ENCODE peak calls at places on chromosomes 13 and 19, in six cellular contexts. G is kidney epithelial cell; Z is HepG2; J is lower leg skin; F is activated CD4-positive, alpha-beta T cell treated with anti-CD3 and anti-CD28 coated beads, Interleukin-2, amount 50 U/mL, for 1 hour; Q is smooth muscle cell of the brain vasculature. A is an unnamed sample.

GRCh38 chr19:18613589-18614234 is 1.0 kb downstream of the TMEM59L start:
- DNase-seq in Z (no peak), G (no peak), Q (no peak), J (no peak), F (no peak), A (no peak)

GRCh38 chr13:97136418-97136817 is 85.7 kb upstream of the MBNL2 start:
- DNase-seq in Q (no peak), G (no peak), Z (no peak), F (no peak), J (no peak), A (no peak)

GRCh38 chr13:105918842-105919741 is 616.4 kb downstream of the EFNB2 start:
- DNase-seq in F (no peak), Z (peak; percentile 3), Q (no peak), G (peak; percentile 61), J (no peak), A (no peak)

GRCh38 chr13:80040219-80040976 is 300.5 kb downstream of the SPRY2 start:
- DNase-seq in Z (no peak), J (peak; percentile 16), F (no peak), Q (peak; percentile 36), G (peak; percentile 99), A (no peak)

GRCh38 chr19:18514800-18515682 is 6.8 kb downstream of the ELL start:
- DNase-seq in G (peak; percentile 37), J (peak; percentile 47), Q (no peak), F (peak; percentile 34), Z (peak; percentile 99), A (peak; percentile 45)

GRCh38 chr13:105144020-105144419 is 1391.4 kb downstream of the EFNB2 start:
- DNase-seq in Z (no peak), F (no peak), Q (no peak), G (no peak), J (no peak), A (no peak)

GRCh38 chr19:10899171-10899653 is 27.9 kb downstream of the CARM1 start:
- DNase-seq in Q (no peak), F (no peak), J (peak; percentile 30), Z (no peak), G (no peak), A (no peak)

GRCh38 chr19:39132344-39132969 is 6.9 kb downstream of the PAK4 start:
- DNase-seq in J (no peak), F (no peak), Q (no peak), G (no peak), Z (no peak), A (no peak)

GRCh38 chr19:48108997-48109782 is 1.4 kb downstream of the PLA2G4C start:
- DNase-seq in J (no peak), Z (no peak), F (no peak), Q (no peak), G (no peak), A (no peak)

GRCh38 chr13:28423010-28423409 is 71.9 kb downstream of the FLT1 start:
- DNase-seq in Q (no peak), G (no peak), F (no peak), J (peak; percentile 47), Z (no peak), A (peak; percentile 73)

GRCh38 chr19:12994701-12995595 is at the start of gene NFIX:
- DNase-seq in F (peak; percentile 60), Z (peak; percentile 24), G (no peak), Q (peak; percentile 20), J (no peak), A (peak; percentile 86)

GRCh38 chr19:51448011-51448744 is 10.1 kb downstream of the SIGLEC8 start:
- DNase-seq in J (no peak), G (no peak), Q (no peak), Z (no peak), F (no peak), A (no peak)

GRCh38 chr13:98307744-98308524 is 130.9 kb upstream of the RNF113B start:
- DNase-seq in Z (no peak), J (no peak), Q (no peak), F (no peak), G (no peak), A (no peak)

GRCh38 chr19:51324082-51324481 is 12.6 kb downstream of the IGLON5 start:
- DNase-seq in Z (no peak), F (no peak), Q (no peak), G (no peak), J (no peak), A (no peak)

GRCh38 chr19:18849838-18850400 is 18.2 kb downstream of the UPF1 start:
- DNase-seq in J (no peak), Q (no peak), Z (no peak), F (no peak), G (no peak), A (no peak)

GRCh38 chr13:20101467-20102316 is 59.2 kb downstream of the GJA3 start:
- DNase-seq in Z (no peak), Q (no peak), G (no peak), J (no peak), F (no peak), A (no peak)

A was measured in tibial artery.